ENCODE peak calls at places on chromosomes 16 and 17, in seven cellular contexts. One of them, this sample, is unnamed. For H3K4me1 and H3K9me3, the result is how much of the 10 kb centered on the place peaks cover.

GRCh38 chr17:13940858-13941665 is 128.2 kb upstream of the COX10 start:
- DNase-seq in mucosa of descending colon: no peak
- DNase-seq in thoracic aorta: no peak
- DNase-seq in testis: peak
- DNase-seq in astrocyte: peak
- DNase-seq in cardiac muscle cell: no peak
- DNase-seq in upper lobe of left lung: no peak
- DNase-seq in this sample: no peak

GRCh38 chr17:81002013-81002384 is 10.4 kb downstream of the CHMP6 start:
- DNase-seq in mucosa of descending colon: peak
- DNase-seq in thoracic aorta: no peak
- DNase-seq in testis: no peak
- DNase-seq in astrocyte: no peak
- DNase-seq in cardiac muscle cell: no peak
- DNase-seq in upper lobe of left lung: no peak
- DNase-seq in this sample: no peak

GRCh38 chr17:76872221-76872873 is 4.1 kb downstream of the MGAT5B start:
- DNase-seq in mucosa of descending colon: no peak
- DNase-seq in thoracic aorta: no peak
- DNase-seq in testis: no peak
- DNase-seq in astrocyte: peak
- DNase-seq in cardiac muscle cell: no peak
- DNase-seq in upper lobe of left lung: no peak
- DNase-seq in this sample: no peak

GRCh38 chr17:34472363-34472762 is 107.0 kb upstream of the TMEM132E start:
- DNase-seq in mucosa of descending colon: no peak
- DNase-seq in thoracic aorta: no peak
- DNase-seq in testis: no peak
- DNase-seq in astrocyte: no peak
- DNase-seq in cardiac muscle cell: no peak
- DNase-seq in upper lobe of left lung: no peak
- DNase-seq in this sample: no peak

GRCh38 chr17:68458260-68459029 is 1.1 kb upstream of the WIPI1 start:
- DNase-seq in mucosa of descending colon: no peak
- DNase-seq in thoracic aorta: no peak
- DNase-seq in testis: no peak
- DNase-seq in astrocyte: no peak
- DNase-seq in cardiac muscle cell: no peak
- DNase-seq in upper lobe of left lung: no peak
- DNase-seq in this sample: no peak

GRCh38 chr17:52106638-52107261 is 51.8 kb downstream of the CA10 start:
- DNase-seq in mucosa of descending colon: no peak
- DNase-seq in thoracic aorta: no peak
- DNase-seq in testis: peak
- DNase-seq in astrocyte: peak
- DNase-seq in cardiac muscle cell: peak
- DNase-seq in upper lobe of left lung: no peak
- DNase-seq in this sample: peak

GRCh38 chr17:43839670-43840101 is 6.7 kb upstream of the MPP3 start:
- DNase-seq in mucosa of descending colon: peak
- DNase-seq in thoracic aorta: no peak
- DNase-seq in testis: no peak
- DNase-seq in astrocyte: no peak
- DNase-seq in cardiac muscle cell: no peak
- DNase-seq in upper lobe of left lung: no peak
- DNase-seq in this sample: no peak

GRCh38 chr16:66422366-66422765 is 4.7 kb upstream of the BEAN1 start:
- DNase-seq in mucosa of descending colon: no peak
- DNase-seq in thoracic aorta: no peak
- DNase-seq in testis: no peak
- DNase-seq in astrocyte: no peak
- DNase-seq in cardiac muscle cell: no peak
- DNase-seq in upper lobe of left lung: no peak
- DNase-seq in this sample: no peak

GRCh38 chr16:85356157-85356556 is 243.9 kb upstream of the CIBAR2 start:
- DNase-seq in mucosa of descending colon: no peak
- DNase-seq in thoracic aorta: no peak
- DNase-seq in testis: no peak
- DNase-seq in astrocyte: no peak
- DNase-seq in cardiac muscle cell: no peak
- DNase-seq in upper lobe of left lung: no peak
- DNase-seq in this sample: no peak

GRCh38 chr16:85355515-85355837 is 243.2 kb upstream of the CIBAR2 start:
- DNase-seq in mucosa of descending colon: no peak
- DNase-seq in thoracic aorta: no peak
- DNase-seq in testis: no peak
- DNase-seq in astrocyte: no peak
- DNase-seq in cardiac muscle cell: no peak
- DNase-seq in upper lobe of left lung: no peak
- DNase-seq in this sample: no peak

GRCh38 chr16:85353013-85353412 is 240.7 kb upstream of the CIBAR2 start:
- DNase-seq in mucosa of descending colon: no peak
- DNase-seq in thoracic aorta: no peak
- DNase-seq in testis: no peak
- DNase-seq in astrocyte: no peak
- DNase-seq in cardiac muscle cell: no peak
- DNase-seq in upper lobe of left lung: no peak
- DNase-seq in this sample: no peak

GRCh38 chr16:85353839-85354622 is 241.8 kb upstream of the CIBAR2 start:
- DNase-seq in mucosa of descending colon: peak
- DNase-seq in thoracic aorta: no peak
- DNase-seq in testis: no peak
- DNase-seq in astrocyte: no peak
- DNase-seq in cardiac muscle cell: no peak
- DNase-seq in upper lobe of left lung: no peak
- DNase-seq in this sample: peak

DNA sequence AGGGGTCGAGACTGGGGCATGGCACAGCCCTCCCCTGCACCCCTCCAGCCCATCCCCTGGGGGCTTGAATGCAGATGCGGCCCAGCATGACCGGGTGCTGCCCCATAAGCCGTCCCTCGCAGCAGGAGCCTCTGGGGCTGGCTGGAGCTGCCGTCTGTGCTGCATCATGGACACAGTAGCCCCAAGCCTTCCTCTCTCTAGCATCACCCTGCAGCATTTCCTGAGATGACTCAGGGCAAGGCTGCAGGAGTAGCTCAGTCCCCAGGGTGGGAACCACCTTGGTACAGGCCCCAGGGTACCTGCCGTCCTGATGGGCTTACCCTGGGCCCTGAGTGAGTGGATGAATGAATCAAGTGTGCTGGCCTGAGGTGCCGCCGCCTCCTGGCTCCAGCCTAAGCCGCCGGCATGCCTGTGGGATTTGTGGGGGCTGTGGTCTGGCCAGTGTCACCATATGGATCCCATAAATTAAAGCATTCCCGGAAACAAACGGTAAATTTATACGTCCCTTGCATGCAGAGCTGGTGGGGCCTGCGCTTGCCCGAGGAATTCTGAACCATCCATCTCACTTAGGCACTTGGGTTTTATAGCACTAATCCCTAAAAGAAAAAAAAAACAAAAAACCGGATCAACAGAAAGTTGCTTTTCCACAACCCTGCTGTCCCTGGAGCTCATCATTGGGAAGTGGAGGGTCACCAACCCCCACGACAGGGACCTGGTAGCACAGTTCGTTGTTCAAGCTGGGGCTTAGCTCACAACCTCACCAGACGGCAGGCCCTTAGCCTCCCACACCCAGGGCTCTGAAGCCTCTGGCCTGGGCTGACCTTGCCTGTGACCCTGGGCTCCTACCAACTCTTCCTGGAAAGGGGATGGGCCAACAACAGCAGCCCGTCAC is 242.6 kb upstream of the CIBAR2 start:
- DNase-seq in mucosa of descending colon: no peak
- DNase-seq in thoracic aorta: no peak
- DNase-seq in testis: no peak
- DNase-seq in astrocyte: peak
- DNase-seq in cardiac muscle cell: peak
- DNase-seq in upper lobe of left lung: no peak
- DNase-seq in this sample: no peak
- TF ChIP-seq CTCF in mucosa of descending colon: no peak
- TF ChIP-seq CTCF in thoracic aorta: no peak
- TF ChIP-seq CTCF in testis: no peak
- TF ChIP-seq CTCF in astrocyte: no peak
- TF ChIP-seq CTCF in cardiac muscle cell: no peak
- TF ChIP-seq CTCF in upper lobe of left lung: no peak
- TF ChIP-seq CTCF in this sample: no peak

GRCh38 chr16:84704253-84704652 is 4.5 kb downstream of the USP10 start:
- DNase-seq in mucosa of descending colon: no peak
- DNase-seq in thoracic aorta: no peak
- DNase-seq in testis: no peak
- DNase-seq in astrocyte: no peak
- DNase-seq in cardiac muscle cell: no peak
- DNase-seq in upper lobe of left lung: no peak
- DNase-seq in this sample: no peak

GRCh38 chr16:84709609-84710008 is 9.8 kb downstream of the USP10 start:
- DNase-seq in mucosa of descending colon: no peak
- DNase-seq in thoracic aorta: no peak
- DNase-seq in testis: no peak
- DNase-seq in astrocyte: no peak
- DNase-seq in cardiac muscle cell: no peak
- DNase-seq in upper lobe of left lung: no peak
- DNase-seq in this sample: no peak

GRCh38 chr16:84703671-84704070 is 3.9 kb downstream of the USP10 start:
- DNase-seq in mucosa of descending colon: no peak
- DNase-seq in thoracic aorta: no peak
- DNase-seq in testis: no peak
- DNase-seq in astrocyte: peak
- DNase-seq in cardiac muscle cell: no peak
- DNase-seq in upper lobe of left lung: no peak
- DNase-seq in this sample: no peak

GRCh38 chr16:84710686-84711085 is 10.9 kb downstream of the USP10 start:
- DNase-seq in mucosa of descending colon: no peak
- DNase-seq in thoracic aorta: no peak
- DNase-seq in testis: no peak
- DNase-seq in astrocyte: no peak
- DNase-seq in cardiac muscle cell: no peak
- DNase-seq in upper lobe of left lung: no peak
- DNase-seq in this sample: no peak

DNA sequence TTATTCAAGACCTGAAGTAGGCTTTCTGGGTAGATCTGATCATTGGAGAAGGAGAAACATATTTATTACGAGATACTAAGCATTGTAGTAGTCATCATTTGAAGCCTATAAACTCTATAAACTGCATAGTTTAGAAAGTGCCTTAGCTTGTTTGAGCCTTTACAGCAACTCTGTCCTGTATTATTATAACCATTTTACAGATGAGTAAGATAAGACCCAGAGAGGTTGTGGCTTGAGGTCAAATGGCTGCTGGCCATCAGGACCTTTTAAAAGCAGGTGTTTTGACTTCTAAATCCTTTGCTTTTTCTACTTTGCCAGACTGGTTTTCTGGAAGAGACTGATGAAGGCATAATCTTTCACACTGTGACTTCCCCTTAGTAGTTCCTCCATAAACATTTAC is 7.1 kb downstream of the USP10 start:
- DNase-seq in mucosa of descending colon: no peak
- DNase-seq in thoracic aorta: no peak
- DNase-seq in testis: no peak
- DNase-seq in astrocyte: no peak
- DNase-seq in cardiac muscle cell: no peak
- DNase-seq in upper lobe of left lung: no peak
- DNase-seq in this sample: no peak
- H3K4me1 ChIP-seq in mucosa of descending colon: under half
- H3K4me1 ChIP-seq in thoracic aorta: under half
- H3K4me1 ChIP-seq in testis: under half
- H3K4me1 ChIP-seq in astrocyte: under half
- H3K4me1 ChIP-seq in cardiac muscle cell: under half
- H3K4me1 ChIP-seq in upper lobe of left lung: under half
- H3K4me1 ChIP-seq in this sample: under half

GRCh38 chr17:21676281-21677111 is 15.8 kb upstream of the KCNJ18 start:
- DNase-seq in mucosa of descending colon: no peak
- DNase-seq in thoracic aorta: no peak
- DNase-seq in testis: no peak
- DNase-seq in astrocyte: no peak
- DNase-seq in cardiac muscle cell: no peak
- DNase-seq in upper lobe of left lung: peak
- DNase-seq in this sample: no peak
- H3K9me3 ChIP-seq in mucosa of descending colon: under half
- H3K9me3 ChIP-seq in thoracic aorta: under half
- H3K9me3 ChIP-seq in testis: under half
- H3K9me3 ChIP-seq in astrocyte: under half
- H3K9me3 ChIP-seq in cardiac muscle cell: under half
- H3K9me3 ChIP-seq in upper lobe of left lung: under half
- H3K9me3 ChIP-seq in this sample: under half

GRCh38 chr16:75908301-75908700 is 182.0 kb upstream of the CPHXL start:
- DNase-seq in mucosa of descending colon: no peak
- DNase-seq in thoracic aorta: no peak
- DNase-seq in testis: no peak
- DNase-seq in astrocyte: no peak
- DNase-seq in cardiac muscle cell: no peak
- DNase-seq in upper lobe of left lung: no peak
- DNase-seq in this sample: no peak
- TF ChIP-seq CTCF in mucosa of descending colon: no peak
- TF ChIP-seq CTCF in thoracic aorta: no peak
- TF ChIP-seq CTCF in testis: no peak
- TF ChIP-seq CTCF in astrocyte: no peak
- TF ChIP-seq CTCF in cardiac muscle cell: no peak
- TF ChIP-seq CTCF in upper lobe of left lung: no peak
- TF ChIP-seq CTCF in this sample: no peak

DNA sequence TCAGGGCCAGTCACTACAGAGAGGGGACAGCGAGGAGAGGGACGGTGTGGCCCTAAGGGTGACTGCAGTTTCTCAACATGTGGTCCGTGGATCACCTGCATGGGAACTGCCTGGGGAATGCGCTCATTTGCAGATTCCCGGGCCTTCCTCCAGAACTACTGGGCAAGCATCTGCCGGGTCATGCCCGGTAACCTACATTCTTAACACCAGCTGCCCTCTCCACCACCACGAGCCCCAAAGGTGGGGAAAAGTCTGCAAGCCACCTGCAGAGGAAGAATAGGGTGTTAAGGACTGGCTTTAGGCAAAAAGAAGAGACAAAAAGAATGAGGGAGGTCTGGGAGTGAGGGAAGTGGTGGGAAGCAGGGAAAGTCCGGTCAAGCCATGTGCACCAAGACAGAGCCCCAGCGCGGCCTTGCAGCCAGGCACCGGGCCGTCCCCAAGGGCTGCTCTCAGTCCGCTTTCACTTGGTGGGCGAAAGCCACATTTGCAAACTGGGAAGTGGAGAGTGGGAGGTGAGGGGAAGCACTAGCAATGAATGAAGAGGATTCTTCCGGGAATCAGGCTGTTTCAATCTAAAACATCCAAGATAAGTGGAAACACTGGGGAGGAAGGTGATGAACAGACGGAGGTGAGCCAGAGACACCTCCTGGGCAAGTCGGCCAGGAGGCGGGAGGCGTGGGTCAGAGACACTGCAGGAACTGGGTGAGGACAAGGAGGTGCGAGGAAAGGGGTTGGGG is 70.3 kb downstream of the N4BP1 start:
- DNase-seq in mucosa of descending colon: no peak
- DNase-seq in thoracic aorta: no peak
- DNase-seq in testis: no peak
- DNase-seq in astrocyte: no peak
- DNase-seq in cardiac muscle cell: no peak
- DNase-seq in upper lobe of left lung: peak
- DNase-seq in this sample: no peak
- H3K4me1 ChIP-seq in mucosa of descending colon: under half
- H3K4me1 ChIP-seq in thoracic aorta: under half
- H3K4me1 ChIP-seq in testis: under half
- H3K4me1 ChIP-seq in astrocyte: under half
- H3K4me1 ChIP-seq in cardiac muscle cell: under half
- H3K4me1 ChIP-seq in upper lobe of left lung: half or more
- H3K4me1 ChIP-seq in this sample: under half

This sample was measured in Caco-2.